ENCODE peak calls at places on chromosomes 5 and 9, in four cellular contexts. T, V, D and Z are unnamed samples.
A peak's percentile ranks its signal among the peaks of the same experiment; 100 is the strongest.

GRCh38 chr5:180343110-180343845 is 9.9 kb downstream of the GFPT2 start:
- DNase-seq in T (no peak), V (no peak), D (no peak), Z (no peak)

GRCh38 chr5:28017178-28017577 is 978.8 kb upstream of the CDH9 start:
- DNase-seq in T (no peak), V (no peak), D (no peak), Z (no peak)

GRCh38 chr5:114744406-114744805 is 382.5 kb downstream of the KCNN2 start:
- DNase-seq in T (no peak), V (no peak), D (no peak), Z (no peak)

GRCh38 chr5:99543841-99544240 is 615.0 kb upstream of the CHD1 start:
- DNase-seq in T (no peak), V (no peak), D (no peak), Z (no peak)

GRCh38 chr5:151212361-151212899 is 11.5 kb downstream of the CCDC69 start:
- DNase-seq in T (no peak), V (peak; percentile 56), D (no peak), Z (no peak)

GRCh38 chr5:171852255-171852681 is 66.7 kb downstream of the SMIM23 start:
- DNase-seq in T (no peak), V (no peak), D (peak; percentile 47), Z (no peak)

GRCh38 chr9:127644943-127645342 is 32.9 kb downstream of the STXBP1 start:
- DNase-seq in T (no peak), V (no peak), D (no peak), Z (no peak)

GRCh38 chr5:172344855-172345254 is 61.3 kb upstream of the UBTD2 start:
- DNase-seq in T (no peak), V (no peak), D (no peak), Z (no peak)

GRCh38 chr5:181028032-181028819 is 11.8 kb upstream of the BTNL9 start:
- DNase-seq in T (no peak), V (no peak), D (peak; percentile 97), Z (peak; percentile 86)

GRCh38 chr9:35618854-35619799 is 914 bp upstream of the CD72 start:
- DNase-seq in T (no peak), V (peak; percentile 74), D (no peak), Z (no peak)

GRCh38 chr5:176648467-176649194 is 1.3 kb downstream of the TSPAN17 start:
- DNase-seq in T (no peak), V (no peak), D (peak; percentile 92), Z (no peak)

GRCh38 chr9:120904061-120904998 is 22.3 kb downstream of the TRAF1 start:
- DNase-seq in T (no peak), V (no peak), D (no peak), Z (no peak)

DNA sequence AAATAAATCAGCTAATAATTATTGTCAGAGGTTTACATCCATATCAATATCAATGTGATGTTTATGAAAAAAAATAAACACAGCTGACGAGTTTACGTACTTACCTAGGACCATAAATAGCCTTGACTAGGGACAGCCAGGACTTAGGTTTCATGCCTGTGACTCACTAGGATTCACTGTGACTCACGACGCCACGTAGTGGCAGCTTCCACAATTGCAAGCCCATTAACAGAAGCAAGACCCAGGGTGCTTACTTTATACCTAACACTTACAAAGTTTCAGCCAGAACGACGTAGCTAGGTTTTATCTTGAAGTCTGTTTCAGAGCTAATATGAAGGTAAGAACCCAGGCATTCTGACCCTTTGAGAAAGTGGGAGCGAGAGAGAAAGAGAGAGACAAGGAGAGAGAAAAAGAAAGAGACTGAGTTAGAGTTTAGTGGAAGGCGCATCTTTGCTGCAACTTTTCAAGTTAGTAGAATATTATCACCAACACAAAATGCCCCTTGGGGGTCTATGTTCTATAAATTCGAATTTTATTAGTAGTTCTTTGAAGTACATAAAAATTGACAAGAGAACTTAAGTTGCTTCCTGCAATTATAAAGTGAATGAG is 191.2 kb downstream of the GNA14 start:
- DNase-seq in T (peak; percentile 82), V (no peak), D (peak; percentile 84), Z (peak; percentile 87)
- TF ChIP-seq RAD21 in T (no peak), V (peak; percentile 47), D (peak; percentile 21), Z (peak; percentile 38)

GRCh38 chr5:120446068-120446492 is 18.0 kb upstream of the PRR16 start:
- DNase-seq in T (no peak), V (no peak), D (no peak), Z (no peak)
- TF ChIP-seq MYC in T (no peak), V (no peak), D (no peak), Z (no peak)

DNA sequence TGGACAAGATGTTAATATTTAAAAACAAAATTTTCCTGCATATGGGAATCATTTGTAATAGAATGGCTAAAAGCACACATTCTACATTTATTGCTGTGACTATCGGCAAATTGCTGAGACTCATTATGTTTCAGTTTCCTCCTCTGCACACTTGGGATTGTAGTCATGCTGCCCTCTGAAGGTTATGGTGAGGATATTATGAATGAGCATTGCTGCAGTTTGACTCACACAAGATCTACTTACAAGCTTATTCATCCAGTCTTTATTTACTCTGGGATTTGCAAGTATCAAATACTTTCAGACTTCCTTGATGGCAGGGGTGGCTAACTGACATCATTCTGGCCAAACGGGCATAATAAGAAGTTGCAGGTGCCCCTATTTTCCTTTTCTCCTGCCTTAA is 9.5 kb upstream of the NFIL3 start:
- DNase-seq in T (peak; percentile 71), V (no peak), D (peak; percentile 29), Z (peak; percentile 68)
- TF ChIP-seq RAD21 in T (peak; percentile 39), V (peak; percentile 30), D (peak; percentile 34), Z (peak; percentile 80)

GRCh38 chr9:19386469-19387044 is 6.5 kb upstream of the RPS6 start:
- DNase-seq in T (no peak), V (no peak), D (no peak), Z (no peak)
- TF ChIP-seq MYC in T (no peak), V (no peak), D (no peak), Z (no peak)

GRCh38 chr5:148998174-148998797 is 64.6 kb downstream of the SH3TC2 start:
- DNase-seq in T (peak; percentile 38), V (no peak), D (peak; percentile 51), Z (peak; percentile 65)
- TF ChIP-seq RAD21 in T (no peak), V (peak; percentile 56), D (peak; percentile 61), Z (peak; percentile 75)

GRCh38 chr5:77645158-77645994 is 6.9 kb upstream of the OTP start:
- DNase-seq in T (peak; percentile 13), V (no peak), D (peak; percentile 73), Z (peak; percentile 34)

GRCh38 chr5:77642915-77643653 is 4.6 kb upstream of the OTP start:
- DNase-seq in T (no peak), V (no peak), D (no peak), Z (no peak)

GRCh38 chr5:77643654-77644404 is 5.3 kb upstream of the OTP start:
- DNase-seq in T (no peak), V (no peak), D (no peak), Z (no peak)

GRCh38 chr5:77645995-77646639 is 7.6 kb upstream of the OTP start:
- DNase-seq in T (no peak), V (no peak), D (no peak), Z (no peak)

GRCh38 chr5:77644443-77645157 is 6.1 kb upstream of the OTP start:
- DNase-seq in T (no peak), V (no peak), D (no peak), Z (no peak)
- TF ChIP-seq MYC in T (no peak), V (no peak), D (no peak), Z (no peak)

DNA sequence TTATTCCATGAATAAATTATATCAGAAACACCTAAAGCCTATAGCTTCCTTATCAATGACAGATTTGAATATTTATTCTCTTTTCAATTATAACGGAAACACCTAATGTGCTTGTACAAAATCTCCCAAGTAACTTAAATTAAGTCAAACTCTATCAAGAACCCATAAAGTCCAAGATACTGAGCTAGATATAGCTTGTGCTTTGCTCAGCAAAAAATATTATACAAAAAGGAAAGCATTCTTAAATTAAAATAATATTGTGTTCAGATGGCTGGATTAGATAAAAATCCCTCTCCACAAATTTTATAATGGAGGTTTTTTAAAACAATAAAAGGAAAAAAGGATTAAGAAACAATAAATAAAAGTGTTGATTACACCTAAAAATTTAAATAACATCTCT is 23.7 kb downstream of the NADK2 start:
- DNase-seq in T (no peak), V (no peak), D (no peak), Z (no peak)
- TF ChIP-seq RAD21 in T (no peak), V (no peak), D (no peak), Z (no peak)